ENCODE peak calls at places on chromosomes 12 and 14, in four cellular contexts. A is astrocyte of the hippocampus, U is mesenteric fat pad, Z is astrocyte of the cerebellum. S is an unnamed sample.

GRCh38 chr14:69535230-69535848 is 39.3 kb downstream of the CCDC177 start:
- DNase-seq in A (peak), U (no peak), Z (no peak), S (peak)

GRCh38 chr12:7905071-7905470 is 30.9 kb downstream of the SLC2A3 start:
- DNase-seq in A (peak), U (no peak), Z (peak), S (no peak)

GRCh38 chr12:27865421-27865820 is 85.4 kb upstream of the MANSC4 start:
- DNase-seq in A (no peak), U (no peak), Z (no peak), S (no peak)

GRCh38 chr14:92513204-92513965 is at the start of gene RIN3:
- DNase-seq in A (peak), U (peak), Z (no peak), S (peak)

GRCh38 chr12:570949-571794 is 92.1 kb downstream of the NINJ2 start:
- DNase-seq in A (peak), U (no peak), Z (peak), S (peak)

GRCh38 chr12:47717443-47718193 is 7.7 kb downstream of the ENDOU start:
- DNase-seq in A (peak), U (peak), Z (peak), S (peak)

GRCh38 chr12:48770756-48771155 is 18.1 kb downstream of the ADCY6 start:
- DNase-seq in A (no peak), U (no peak), Z (no peak), S (no peak)

GRCh38 chr12:2190085-2190484 is 137.3 kb downstream of the CACNA1C start:
- DNase-seq in A (no peak), U (no peak), Z (no peak), S (no peak)

GRCh38 chr12:108115123-108115745 is 13.9 kb upstream of the WSCD2 start:
- DNase-seq in A (no peak), U (no peak), Z (no peak), S (no peak)

GRCh38 chr12:67433393-67434175 is 164.4 kb downstream of the CAND1 start:
- DNase-seq in A (peak), U (no peak), Z (no peak), S (no peak)

GRCh38 chr14:101819251-101819990 is 57.9 kb downstream of the PPP2R5C start:
- DNase-seq in A (no peak), U (no peak), Z (no peak), S (no peak)

GRCh38 chr12:13090054-13090453 is 13.4 kb downstream of the GSG1 start:
- DNase-seq in A (no peak), U (no peak), Z (no peak), S (no peak)

GRCh38 chr14:54724123-54724522 is 157.2 kb downstream of the SAMD4A start:
- DNase-seq in A (no peak), U (no peak), Z (no peak), S (no peak)

GRCh38 chr12:100733817-100734593 is 60.6 kb upstream of the ANO4 start:
- DNase-seq in A (peak), U (no peak), Z (peak), S (peak)

GRCh38 chr14:101705733-101706508 is 55.6 kb upstream of the PPP2R5C start:
- DNase-seq in A (peak), U (peak), Z (no peak), S (no peak)

GRCh38 chr12:95630496-95630895 is 79.2 kb upstream of the USP44 start:
- DNase-seq in A (no peak), U (no peak), Z (no peak), S (no peak)

GRCh38 chr14:22428681-22429315 is 160.2 kb downstream of the DAD1 start:
- DNase-seq in A (peak), U (no peak), Z (no peak), S (no peak)

GRCh38 chr12:3152892-3153291 is 75.7 kb downstream of the TSPAN9 start:
- DNase-seq in A (no peak), U (no peak), Z (no peak), S (no peak)

GRCh38 chr12:40240779-40241178 is 16.0 kb downstream of the LRRK2 start:
- DNase-seq in A (no peak), U (no peak), Z (no peak), S (no peak)

GRCh38 chr12:130916251-130916911 is 37.3 kb upstream of the ADGRD1 start:
- DNase-seq in A (peak), U (no peak), Z (no peak), S (peak)

GRCh38 chr12:47742253-47742825 is 16.3 kb downstream of the RAPGEF3 start:
- DNase-seq in A (peak), U (no peak), Z (no peak), S (peak)

GRCh38 chr12:108914031-108914630 is 34.2 kb downstream of the DAO start:
- DNase-seq in A (peak), U (no peak), Z (no peak), S (no peak)

GRCh38 chr12:100716949-100717732 is 77.4 kb upstream of the ANO4 start:
- DNase-seq in A (peak), U (no peak), Z (no peak), S (no peak)

GRCh38 chr12:107501681-107502080 is 183.9 kb upstream of the PWP1 start:
- DNase-seq in A (no peak), U (no peak), Z (no peak), S (no peak)